ENCODE peak calls at places on chromosome 5, in nine cellular contexts. One of them, this sample, is unnamed.

GRCh38 chr5:156879665-156880285 is 29.7 kb downstream of the PPP1R2B start:
- DNase-seq in neural progenitor cell: no peak
- DNase-seq in GM23338: no peak
- DNase-seq in hepatocyte: no peak
- DNase-seq in PC-3: peak
- DNase-seq in HCT116: no peak
- DNase-seq in GM23248: no peak
- DNase-seq in SK-N-SH: no peak
- DNase-seq in MM.1S: peak
- DNase-seq in this sample: peak

GRCh38 chr5:150396247-150396646 is 16.5 kb downstream of the CD74 start:
- DNase-seq in GM23338: no peak
- DNase-seq in MM.1S: no peak
- DNase-seq in neural progenitor cell: no peak
- DNase-seq in SK-N-SH: no peak
- DNase-seq in HCT116: no peak
- DNase-seq in PC-3: no peak
- DNase-seq in hepatocyte: no peak
- DNase-seq in GM23248: no peak
- DNase-seq in this sample: no peak

GRCh38 chr5:96150007-96150406 is 188.4 kb upstream of the ELL2 start:
- DNase-seq in HCT116: no peak
- DNase-seq in neural progenitor cell: no peak
- DNase-seq in GM23338: no peak
- DNase-seq in GM23248: no peak
- DNase-seq in hepatocyte: no peak
- DNase-seq in PC-3: no peak
- DNase-seq in SK-N-SH: no peak
- DNase-seq in MM.1S: no peak
- DNase-seq in this sample: no peak

GRCh38 chr5:181161534-181162175 is 14.3 kb downstream of the OR2V2 start:
- DNase-seq in MM.1S: no peak
- DNase-seq in HCT116: no peak
- DNase-seq in neural progenitor cell: no peak
- DNase-seq in PC-3: no peak
- DNase-seq in GM23248: no peak
- DNase-seq in GM23338: no peak
- DNase-seq in hepatocyte: no peak
- DNase-seq in SK-N-SH: no peak
- DNase-seq in this sample: no peak

GRCh38 chr5:136055612-136056302 is 27.0 kb downstream of the TGFBI start:
- DNase-seq in HCT116: no peak
- DNase-seq in PC-3: no peak
- DNase-seq in neural progenitor cell: no peak
- DNase-seq in GM23338: no peak
- DNase-seq in MM.1S: no peak
- DNase-seq in SK-N-SH: no peak
- DNase-seq in GM23248: no peak
- DNase-seq in hepatocyte: no peak
- DNase-seq in this sample: no peak

GRCh38 chr5:14705556-14705955 is 41.0 kb downstream of the OTULIN start:
- DNase-seq in PC-3: no peak
- DNase-seq in neural progenitor cell: no peak
- DNase-seq in GM23248: no peak
- DNase-seq in SK-N-SH: no peak
- DNase-seq in GM23338: no peak
- DNase-seq in MM.1S: no peak
- DNase-seq in hepatocyte: no peak
- DNase-seq in HCT116: no peak
- DNase-seq in this sample: no peak

GRCh38 chr5:74433255-74434123 is 207.0 kb downstream of the ENC1 start:
- DNase-seq in GM23338: peak
- DNase-seq in SK-N-SH: no peak
- DNase-seq in hepatocyte: no peak
- DNase-seq in HCT116: no peak
- DNase-seq in GM23248: peak
- DNase-seq in neural progenitor cell: peak
- DNase-seq in PC-3: peak
- DNase-seq in MM.1S: peak
- DNase-seq in this sample: peak

GRCh38 chr5:72817639-72818266 is 1.3 kb downstream of the TNPO1 start:
- DNase-seq in MM.1S: no peak
- DNase-seq in neural progenitor cell: no peak
- DNase-seq in PC-3: no peak
- DNase-seq in HCT116: no peak
- DNase-seq in GM23338: peak
- DNase-seq in GM23248: peak
- DNase-seq in hepatocyte: no peak
- DNase-seq in SK-N-SH: no peak
- DNase-seq in this sample: peak

GRCh38 chr5:104048231-104048630 is 485.6 kb upstream of the NUDT12 start:
- DNase-seq in MM.1S: peak
- DNase-seq in HCT116: no peak
- DNase-seq in GM23338: no peak
- DNase-seq in PC-3: no peak
- DNase-seq in neural progenitor cell: no peak
- DNase-seq in SK-N-SH: no peak
- DNase-seq in hepatocyte: no peak
- DNase-seq in GM23248: no peak
- DNase-seq in this sample: no peak

GRCh38 chr5:148011407-148012124 is 52.2 kb upstream of the SPINK5 start:
- DNase-seq in neural progenitor cell: no peak
- DNase-seq in HCT116: peak
- DNase-seq in hepatocyte: peak
- DNase-seq in GM23248: peak
- DNase-seq in MM.1S: no peak
- DNase-seq in GM23338: no peak
- DNase-seq in SK-N-SH: no peak
- DNase-seq in PC-3: peak
- DNase-seq in this sample: no peak

GRCh38 chr5:139383993-139384590 is 995 bp upstream of the SLC23A1 start:
- DNase-seq in PC-3: no peak
- DNase-seq in MM.1S: no peak
- DNase-seq in HCT116: no peak
- DNase-seq in GM23338: no peak
- DNase-seq in neural progenitor cell: no peak
- DNase-seq in GM23248: no peak
- DNase-seq in SK-N-SH: no peak
- DNase-seq in hepatocyte: no peak
- DNase-seq in this sample: no peak

GRCh38 chr5:3092664-3093063 is 341.2 kb upstream of the IRX2 start:
- DNase-seq in PC-3: no peak
- DNase-seq in MM.1S: no peak
- DNase-seq in HCT116: no peak
- DNase-seq in SK-N-SH: no peak
- DNase-seq in hepatocyte: no peak
- DNase-seq in GM23248: no peak
- DNase-seq in neural progenitor cell: no peak
- DNase-seq in GM23338: no peak
- DNase-seq in this sample: no peak
- H3K4me2 ChIP-seq in PC-3: no peak
- H3K4me2 ChIP-seq in MM.1S: no peak
- H3K4me2 ChIP-seq in HCT116: no peak
- H3K4me2 ChIP-seq in SK-N-SH: no peak
- H3K4me2 ChIP-seq in hepatocyte: no peak
- H3K4me2 ChIP-seq in GM23248: no peak
- H3K4me2 ChIP-seq in neural progenitor cell: no peak
- H3K4me2 ChIP-seq in GM23338: no peak
- H3K4me2 ChIP-seq in this sample: no peak

DNA sequence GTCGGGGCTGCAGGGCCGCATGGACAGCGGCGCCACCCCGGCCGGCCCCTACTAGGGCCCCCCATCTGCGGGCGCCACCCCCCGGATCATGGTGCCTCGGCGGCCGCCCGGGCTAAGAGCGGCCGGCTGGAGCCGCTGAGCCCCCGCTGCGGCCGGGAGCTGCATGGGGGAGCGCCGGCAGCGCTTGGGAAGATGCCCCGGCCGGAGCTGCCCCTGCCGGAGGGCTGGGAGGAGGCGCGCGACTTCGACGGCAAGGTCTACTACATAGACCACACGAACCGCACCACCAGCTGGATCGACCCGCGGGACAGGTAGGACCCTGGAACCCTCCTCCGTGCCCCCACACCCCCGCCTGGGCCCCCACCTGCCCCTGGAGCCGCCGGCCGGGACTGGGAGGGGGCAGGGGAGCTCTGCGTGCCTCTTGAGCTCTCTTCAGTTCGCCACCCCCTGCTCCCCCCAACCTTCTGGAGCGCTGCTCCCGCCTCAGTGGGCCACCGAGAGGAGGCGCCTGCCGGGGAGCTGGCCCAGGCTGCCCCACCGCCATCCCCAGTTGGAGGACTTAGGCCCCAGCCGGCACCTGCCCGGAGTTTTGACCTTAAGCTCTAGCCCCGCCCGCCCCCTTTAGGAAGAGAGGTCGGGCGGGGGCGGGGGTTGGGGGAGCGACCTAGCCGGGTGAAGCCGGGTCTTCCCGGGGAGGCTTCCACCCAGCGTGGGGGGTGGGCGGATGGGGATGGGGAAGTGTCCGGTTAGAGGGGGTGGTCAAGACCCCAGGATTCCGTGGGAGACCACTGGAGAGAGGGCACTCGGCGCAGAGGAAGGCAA is 727 bp downstream of the WWC1 start:
- DNase-seq in GM23248: peak
- DNase-seq in neural progenitor cell: peak
- DNase-seq in PC-3: no peak
- DNase-seq in HCT116: no peak
- DNase-seq in MM.1S: peak
- DNase-seq in hepatocyte: peak
- DNase-seq in GM23338: peak
- DNase-seq in SK-N-SH: peak
- DNase-seq in this sample: no peak
- TF ChIP-seq EZH2phosphoT487 in GM23248: no peak
- TF ChIP-seq EZH2phosphoT487 in neural progenitor cell: no peak
- TF ChIP-seq EZH2phosphoT487 in PC-3: no peak
- TF ChIP-seq EZH2phosphoT487 in HCT116: no peak
- TF ChIP-seq EZH2phosphoT487 in MM.1S: no peak
- TF ChIP-seq EZH2phosphoT487 in hepatocyte: no peak
- TF ChIP-seq EZH2phosphoT487 in GM23338: no peak
- TF ChIP-seq EZH2phosphoT487 in SK-N-SH: no peak
- TF ChIP-seq EZH2phosphoT487 in this sample: no peak

DNA sequence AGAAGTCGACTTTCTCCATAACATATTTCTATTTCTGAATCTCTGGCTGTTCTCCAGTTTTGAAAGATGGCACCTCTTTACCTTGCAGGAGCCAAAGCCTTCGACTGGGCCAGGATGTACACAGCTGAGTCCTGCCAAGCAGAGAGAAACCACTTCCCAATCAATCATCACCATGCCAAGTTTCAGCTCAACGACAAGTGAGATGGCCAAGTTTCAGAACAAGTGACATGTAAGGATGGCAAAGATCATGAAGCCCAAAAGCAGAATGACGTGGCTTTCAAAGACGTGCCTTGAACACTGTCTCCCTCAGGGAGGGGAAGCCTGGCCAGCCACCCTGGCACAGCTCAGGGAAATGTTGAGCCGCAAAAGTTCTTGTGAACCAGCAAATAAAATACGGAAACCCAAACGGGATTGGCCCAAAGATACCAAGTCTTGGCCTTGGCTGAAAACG is 17.7 kb downstream of the STK10 start:
- DNase-seq in MM.1S: no peak
- DNase-seq in SK-N-SH: no peak
- DNase-seq in PC-3: no peak
- DNase-seq in hepatocyte: no peak
- DNase-seq in neural progenitor cell: no peak
- DNase-seq in GM23248: peak
- DNase-seq in GM23338: no peak
- DNase-seq in HCT116: no peak
- DNase-seq in this sample: no peak
- H3K4me3 ChIP-seq in MM.1S: no peak
- H3K4me3 ChIP-seq in SK-N-SH: no peak
- H3K4me3 ChIP-seq in PC-3: no peak
- H3K4me3 ChIP-seq in hepatocyte: no peak
- H3K4me3 ChIP-seq in neural progenitor cell: no peak
- H3K4me3 ChIP-seq in GM23248: no peak
- H3K4me3 ChIP-seq in GM23338: no peak
- H3K4me3 ChIP-seq in HCT116: no peak
- H3K4me3 ChIP-seq in this sample: no peak

DNA sequence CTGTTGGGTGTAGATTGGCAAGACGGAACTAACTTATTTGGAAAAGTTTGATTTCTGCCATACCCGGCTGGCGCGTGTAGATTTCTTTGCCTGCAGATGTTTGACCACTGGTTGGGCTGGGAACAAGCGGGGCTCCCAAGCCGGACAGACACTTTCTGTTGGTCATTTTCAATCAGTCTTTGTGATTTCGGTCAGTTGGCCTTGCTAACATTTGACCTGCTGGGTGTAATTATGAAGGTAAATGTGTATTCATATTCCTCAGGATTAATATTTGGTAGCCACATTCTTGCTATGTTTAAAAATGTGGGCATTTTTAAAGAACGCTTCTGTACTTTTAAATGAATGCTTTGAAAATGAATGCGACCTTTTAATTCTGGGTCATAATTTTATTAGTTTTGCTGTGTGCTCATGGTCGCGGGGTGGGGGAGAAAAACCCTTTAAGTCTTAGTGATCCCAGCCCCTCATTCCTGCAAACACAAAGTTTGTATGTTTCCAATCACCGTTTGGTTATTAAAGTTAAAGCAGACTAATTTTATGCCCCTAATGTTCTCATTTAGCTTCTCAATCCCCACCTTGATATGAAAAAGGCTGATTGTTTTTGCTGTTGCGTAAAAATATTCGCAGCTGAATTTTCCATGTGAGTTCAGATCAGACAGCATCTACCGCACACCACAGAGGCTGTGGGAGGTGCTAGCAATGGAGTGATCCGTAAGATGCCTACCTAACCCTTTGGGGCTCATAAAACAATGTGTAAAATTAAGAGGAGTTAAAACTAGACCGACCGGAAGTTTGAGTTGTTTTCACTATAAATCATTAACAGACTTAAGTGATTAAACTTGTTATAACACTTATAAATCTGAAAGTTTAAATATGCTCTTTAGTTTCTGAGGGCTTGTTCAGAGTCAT is 1.5 kb downstream of the RASGRF2 start:
- DNase-seq in MM.1S: no peak
- DNase-seq in hepatocyte: no peak
- DNase-seq in SK-N-SH: no peak
- DNase-seq in GM23338: no peak
- DNase-seq in neural progenitor cell: peak
- DNase-seq in GM23248: no peak
- DNase-seq in HCT116: no peak
- DNase-seq in PC-3: no peak
- DNase-seq in this sample: no peak
- H3K4me2 ChIP-seq in MM.1S: no peak
- H3K4me2 ChIP-seq in hepatocyte: peak
- H3K4me2 ChIP-seq in SK-N-SH: no peak
- H3K4me2 ChIP-seq in GM23338: peak
- H3K4me2 ChIP-seq in neural progenitor cell: peak
- H3K4me2 ChIP-seq in GM23248: no peak
- H3K4me2 ChIP-seq in HCT116: no peak
- H3K4me2 ChIP-seq in PC-3: no peak
- H3K4me2 ChIP-seq in this sample: no peak

GRCh38 chr5:121850272-121850671 is 1.4 kb upstream of the FTMT start:
- DNase-seq in PC-3: no peak
- DNase-seq in GM23338: no peak
- DNase-seq in GM23248: no peak
- DNase-seq in MM.1S: no peak
- DNase-seq in SK-N-SH: no peak
- DNase-seq in HCT116: no peak
- DNase-seq in hepatocyte: no peak
- DNase-seq in neural progenitor cell: no peak
- DNase-seq in this sample: no peak

GRCh38 chr5:121853853-121854252 is 2.2 kb downstream of the FTMT start:
- DNase-seq in PC-3: no peak
- DNase-seq in SK-N-SH: no peak
- DNase-seq in hepatocyte: no peak
- DNase-seq in GM23248: no peak
- DNase-seq in GM23338: peak
- DNase-seq in neural progenitor cell: no peak
- DNase-seq in HCT116: no peak
- DNase-seq in MM.1S: no peak
- DNase-seq in this sample: no peak

GRCh38 chr5:121851643-121852574 is at the start of gene FTMT:
- DNase-seq in MM.1S: no peak
- DNase-seq in SK-N-SH: no peak
- DNase-seq in hepatocyte: no peak
- DNase-seq in PC-3: no peak
- DNase-seq in GM23248: no peak
- DNase-seq in neural progenitor cell: no peak
- DNase-seq in HCT116: no peak
- DNase-seq in GM23338: no peak
- DNase-seq in this sample: no peak
- TF ChIP-seq EZH2phosphoT487 in MM.1S: no peak
- TF ChIP-seq EZH2phosphoT487 in SK-N-SH: no peak
- TF ChIP-seq EZH2phosphoT487 in hepatocyte: no peak
- TF ChIP-seq EZH2phosphoT487 in PC-3: no peak
- TF ChIP-seq EZH2phosphoT487 in GM23248: no peak
- TF ChIP-seq EZH2phosphoT487 in neural progenitor cell: no peak
- TF ChIP-seq EZH2phosphoT487 in HCT116: no peak
- TF ChIP-seq EZH2phosphoT487 in GM23338: no peak
- TF ChIP-seq EZH2phosphoT487 in this sample: no peak

This sample was measured in OCI-LY7.